ENCODE peak calls at places on chromosomes 7 and 10, in five cellular contexts. E, P, H, Z and V are unnamed samples.
A peak's percentile ranks its signal among the peaks of the same experiment; 100 is the strongest.

GRCh38 chr10:44963772-44964633 is 4.4 kb downstream of the RASSF4 start:
- DNase-seq in Z (peak; percentile 90), H (peak; percentile 79), E (no peak), P (peak; percentile 89), V (no peak)

GRCh38 chr10:86775056-86775858 is 18.8 kb downstream of the BMPR1A start:
- DNase-seq in P (no peak), H (no peak), E (no peak), Z (no peak), V (no peak)

GRCh38 chr7:12570529-12571461 is at the start of gene SCIN:
- DNase-seq in E (peak; percentile 66), Z (peak; percentile 22), H (peak; percentile 22), P (peak; percentile 83), V (no peak)

GRCh38 chr7:158818325-158819213 is 10.7 kb downstream of the ESYT2 start:
- DNase-seq in E (peak; percentile 91), P (peak; percentile 94), Z (peak; percentile 87), H (peak; percentile 71), V (peak; percentile 22)

GRCh38 chr7:99372275-99373085 is 2.0 kb upstream of the ARPC1B start:
- DNase-seq in H (no peak), Z (no peak), E (no peak), P (no peak), V (no peak)

GRCh38 chr7:117085275-117085674 is 132.0 kb downstream of the ST7 start:
- DNase-seq in H (no peak), Z (no peak), E (no peak), P (no peak), V (no peak)

GRCh38 chr10:122034149-122034756 is 45.3 kb downstream of the TACC2 start:
- DNase-seq in E (no peak), P (no peak), Z (no peak), H (no peak), V (no peak)

GRCh38 chr7:24255139-24255538 is 28.9 kb upstream of the NPY start:
- DNase-seq in Z (no peak), E (no peak), H (no peak), P (no peak), V (no peak)

GRCh38 chr7:41459623-41460256 is 243.2 kb downstream of the INHBA start:
- DNase-seq in E (no peak), Z (no peak), P (no peak), H (no peak), V (no peak)